ENCODE peak calls at places on chromosome 9, in eight cellular contexts. One of them, this sample, is unnamed.
A peak's percentile ranks its signal among the peaks of the same experiment; 100 is the strongest.

GRCh38 chr9:27394154-27394825 is 97.3 kb upstream of the EQTN start:
- DNase-seq in A673: no peak
- DNase-seq in spleen: no peak
- DNase-seq in uterus: no peak
- DNase-seq in colonic mucosa: no peak
- DNase-seq in prostate gland: peak; percentile 24
- DNase-seq in left ventricle myocardium inferior: no peak
- DNase-seq in mammary epithelial cell: no peak
- DNase-seq in this sample: no peak

GRCh38 chr9:34079181-34079580 is 30.5 kb upstream of the UBAP2 start:
- DNase-seq in uterus: no peak
- DNase-seq in A673: no peak
- DNase-seq in prostate gland: no peak
- DNase-seq in colonic mucosa: no peak
- DNase-seq in left ventricle myocardium inferior: no peak
- DNase-seq in spleen: no peak
- DNase-seq in mammary epithelial cell: peak; percentile 82
- DNase-seq in this sample: no peak

GRCh38 chr9:105198023-105198422 is 46.4 kb upstream of the SLC44A1 start:
- DNase-seq in mammary epithelial cell: no peak
- DNase-seq in spleen: no peak
- DNase-seq in left ventricle myocardium inferior: no peak
- DNase-seq in A673: no peak
- DNase-seq in colonic mucosa: no peak
- DNase-seq in prostate gland: no peak
- DNase-seq in uterus: no peak
- DNase-seq in this sample: no peak

GRCh38 chr9:99073985-99074901 is 30.7 kb upstream of the TGFBR1 start:
- DNase-seq in prostate gland: no peak
- DNase-seq in spleen: no peak
- DNase-seq in left ventricle myocardium inferior: no peak
- DNase-seq in A673: no peak
- DNase-seq in mammary epithelial cell: no peak
- DNase-seq in colonic mucosa: no peak
- DNase-seq in uterus: no peak
- DNase-seq in this sample: no peak

GRCh38 chr9:130660326-130660682 is 4.1 kb upstream of the PRDM12 start:
- DNase-seq in prostate gland: no peak
- DNase-seq in colonic mucosa: no peak
- DNase-seq in mammary epithelial cell: no peak
- DNase-seq in spleen: no peak
- DNase-seq in uterus: no peak
- DNase-seq in left ventricle myocardium inferior: no peak
- DNase-seq in A673: no peak
- DNase-seq in this sample: no peak

GRCh38 chr9:69633716-69634115 is 38.5 kb downstream of the APBA1 start:
- DNase-seq in mammary epithelial cell: no peak
- DNase-seq in left ventricle myocardium inferior: no peak
- DNase-seq in spleen: no peak
- DNase-seq in colonic mucosa: no peak
- DNase-seq in prostate gland: no peak
- DNase-seq in uterus: no peak
- DNase-seq in A673: no peak
- DNase-seq in this sample: no peak

GRCh38 chr9:14585730-14586473 is 107.3 kb downstream of the ZDHHC21 start:
- DNase-seq in left ventricle myocardium inferior: no peak
- DNase-seq in prostate gland: no peak
- DNase-seq in spleen: no peak
- DNase-seq in mammary epithelial cell: no peak
- DNase-seq in colonic mucosa: no peak
- DNase-seq in A673: no peak
- DNase-seq in uterus: no peak
- DNase-seq in this sample: no peak

GRCh38 chr9:487429-487828 is 272.8 kb downstream of the DOCK8 start:
- DNase-seq in uterus: no peak
- DNase-seq in mammary epithelial cell: no peak
- DNase-seq in left ventricle myocardium inferior: no peak
- DNase-seq in prostate gland: no peak
- DNase-seq in spleen: no peak
- DNase-seq in A673: no peak
- DNase-seq in colonic mucosa: no peak
- DNase-seq in this sample: no peak

GRCh38 chr9:8660383-8660782 is 860.8 kb upstream of the DMAC1 start:
- DNase-seq in colonic mucosa: peak; percentile 46
- DNase-seq in left ventricle myocardium inferior: peak; percentile 62
- DNase-seq in uterus: peak; percentile 18
- DNase-seq in A673: no peak
- DNase-seq in spleen: no peak
- DNase-seq in prostate gland: peak; percentile 45
- DNase-seq in mammary epithelial cell: no peak
- DNase-seq in this sample: no peak

GRCh38 chr9:22055090-22055489 is 46.0 kb upstream of the CDKN2B start:
- DNase-seq in left ventricle myocardium inferior: no peak
- DNase-seq in colonic mucosa: no peak
- DNase-seq in spleen: no peak
- DNase-seq in mammary epithelial cell: no peak
- DNase-seq in prostate gland: no peak
- DNase-seq in A673: no peak
- DNase-seq in uterus: no peak
- DNase-seq in this sample: no peak

DNA sequence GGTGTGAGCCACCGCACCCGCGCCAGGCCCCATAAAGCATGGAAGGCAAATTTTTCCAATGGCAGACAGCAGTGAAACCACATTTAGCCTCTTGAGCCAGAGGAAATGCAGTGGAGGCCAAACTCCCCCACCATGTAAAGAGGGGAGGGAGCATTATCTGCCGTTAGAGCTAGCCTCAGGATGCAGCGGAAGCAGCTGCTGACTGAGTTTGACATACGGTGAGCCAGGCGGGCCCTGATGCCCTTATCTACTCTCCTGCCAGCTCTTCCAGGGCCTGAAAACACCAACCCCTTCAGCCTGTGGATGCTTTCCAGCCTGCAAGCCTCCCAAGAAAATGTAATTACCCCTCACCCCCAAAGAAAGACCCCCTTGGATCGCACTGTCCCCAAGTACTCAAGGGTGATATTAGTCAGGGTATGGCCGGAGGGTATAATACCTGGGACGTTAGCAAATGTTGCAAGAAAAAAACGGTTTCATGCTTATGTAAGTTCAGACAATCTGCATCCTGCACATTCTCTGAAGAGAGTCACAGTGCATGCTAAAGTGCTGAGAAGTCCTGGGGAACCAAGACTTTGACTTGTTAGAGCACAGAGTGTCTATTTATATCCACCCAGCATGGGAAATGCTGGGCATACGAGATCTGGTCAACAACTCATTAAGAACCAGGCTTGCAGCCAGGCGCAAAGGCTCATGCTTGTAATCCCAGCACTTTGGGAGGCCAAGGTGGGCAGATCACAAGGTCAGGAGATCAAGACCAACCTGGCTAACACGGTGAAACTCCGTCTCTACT is 11.3 kb upstream of the GGTA1 start:
- DNase-seq in spleen: peak; percentile 85
- DNase-seq in left ventricle myocardium inferior: peak; percentile 44
- DNase-seq in mammary epithelial cell: no peak
- DNase-seq in prostate gland: no peak
- DNase-seq in uterus: no peak
- DNase-seq in A673: no peak
- DNase-seq in colonic mucosa: no peak
- DNase-seq in this sample: no peak
- H3K27ac ChIP-seq in spleen: peak overlapping the region; percentile 59
- H3K27ac ChIP-seq in left ventricle myocardium inferior: peak overlapping the region; percentile 82
- H3K27ac ChIP-seq in mammary epithelial cell: no peak overlapping the region
- H3K27ac ChIP-seq in prostate gland: no peak overlapping the region
- H3K27ac ChIP-seq in uterus: no peak overlapping the region
- H3K27ac ChIP-seq in A673: no peak overlapping the region
- H3K27ac ChIP-seq in colonic mucosa: no peak overlapping the region
- H3K27ac ChIP-seq in this sample: no peak overlapping the region

GRCh38 chr9:92324451-92324850 is 699 bp downstream of the NOL8 start:
- DNase-seq in spleen: no peak
- DNase-seq in left ventricle myocardium inferior: no peak
- DNase-seq in uterus: no peak
- DNase-seq in colonic mucosa: no peak
- DNase-seq in A673: no peak
- DNase-seq in prostate gland: no peak
- DNase-seq in mammary epithelial cell: no peak
- DNase-seq in this sample: no peak
- H3K27ac ChIP-seq in spleen: peak overlapping the region; percentile 96
- H3K27ac ChIP-seq in left ventricle myocardium inferior: peak overlapping the region; percentile 97
- H3K27ac ChIP-seq in uterus: peak overlapping the region; percentile 98
- H3K27ac ChIP-seq in colonic mucosa: peak overlapping the region; percentile 88
- H3K27ac ChIP-seq in A673: peak overlapping the region; percentile 99
- H3K27ac ChIP-seq in prostate gland: peak overlapping the region; percentile 94
- H3K27ac ChIP-seq in mammary epithelial cell: peak overlapping the region; percentile 98
- H3K27ac ChIP-seq in this sample: peak overlapping the region; percentile 82

DNA sequence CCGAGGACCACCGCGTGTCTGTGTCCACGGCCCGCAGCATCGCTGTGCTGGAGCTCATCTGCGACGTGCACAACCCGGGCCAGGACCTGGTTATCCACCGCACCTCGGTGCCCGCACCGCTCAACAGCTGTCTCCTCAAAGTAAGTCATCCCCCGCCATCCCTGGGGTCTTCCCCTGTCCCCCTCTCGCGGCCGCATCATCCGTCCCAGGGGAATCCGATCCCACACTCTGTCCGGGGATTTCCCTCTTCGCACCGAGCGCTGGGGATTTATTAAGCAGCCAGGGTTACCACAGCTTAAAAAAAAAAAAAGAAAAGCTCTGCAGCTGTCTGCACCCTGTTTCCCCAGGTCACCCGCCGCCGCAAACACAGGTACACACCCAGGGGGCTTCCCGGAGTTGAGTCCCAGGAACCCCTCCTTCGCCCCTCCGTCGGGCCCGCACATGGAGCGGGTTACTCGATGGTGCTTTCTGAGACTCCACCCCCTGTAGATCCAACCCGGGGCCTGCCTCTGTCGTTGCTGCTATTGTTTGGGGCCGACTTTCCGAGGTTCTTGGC is 630 bp downstream of the GTF3C4 start:
- DNase-seq in spleen: peak; percentile 78
- DNase-seq in mammary epithelial cell: peak; percentile 37
- DNase-seq in prostate gland: no peak
- DNase-seq in colonic mucosa: peak; percentile 37
- DNase-seq in A673: peak; percentile 70
- DNase-seq in uterus: peak; percentile 22
- DNase-seq in left ventricle myocardium inferior: no peak
- DNase-seq in this sample: peak; percentile 43
- H3K27ac ChIP-seq in spleen: peak overlapping the region; percentile 96
- H3K27ac ChIP-seq in mammary epithelial cell: peak overlapping the region; percentile 82
- H3K27ac ChIP-seq in prostate gland: peak overlapping the region; percentile 95
- H3K27ac ChIP-seq in colonic mucosa: peak overlapping the region; percentile 94
- H3K27ac ChIP-seq in A673: peak overlapping the region; percentile 98
- H3K27ac ChIP-seq in uterus: peak overlapping the region; percentile 93
- H3K27ac ChIP-seq in left ventricle myocardium inferior: peak overlapping the region; percentile 99
- H3K27ac ChIP-seq in this sample: peak overlapping the region; percentile 99

GRCh38 chr9:2623046-2623865 is 1.7 kb downstream of the VLDLR start:
- DNase-seq in mammary epithelial cell: peak; percentile 66
- DNase-seq in A673: peak; percentile 20
- DNase-seq in spleen: peak; percentile 76
- DNase-seq in colonic mucosa: peak; percentile 23
- DNase-seq in left ventricle myocardium inferior: peak; percentile 67
- DNase-seq in prostate gland: peak; percentile 19
- DNase-seq in uterus: peak; percentile 73
- DNase-seq in this sample: no peak
- H3K27ac ChIP-seq in mammary epithelial cell: peak overlapping the region; percentile 27
- H3K27ac ChIP-seq in A673: no peak overlapping the region
- H3K27ac ChIP-seq in spleen: peak overlapping the region; percentile 73
- H3K27ac ChIP-seq in colonic mucosa: no peak overlapping the region
- H3K27ac ChIP-seq in left ventricle myocardium inferior: peak overlapping the region; percentile 96
- H3K27ac ChIP-seq in prostate gland: peak overlapping the region; percentile 86
- H3K27ac ChIP-seq in uterus: peak overlapping the region; percentile 77
- H3K27ac ChIP-seq in this sample: no peak overlapping the region

GRCh38 chr9:111034573-111035539 is 3.4 kb downstream of the LPAR1 start:
- DNase-seq in uterus: no peak
- DNase-seq in prostate gland: no peak
- DNase-seq in spleen: no peak
- DNase-seq in A673: no peak
- DNase-seq in mammary epithelial cell: no peak
- DNase-seq in colonic mucosa: no peak
- DNase-seq in left ventricle myocardium inferior: no peak
- DNase-seq in this sample: no peak

GRCh38 chr9:111034146-111034545 is 4.1 kb downstream of the LPAR1 start:
- DNase-seq in colonic mucosa: no peak
- DNase-seq in uterus: no peak
- DNase-seq in prostate gland: no peak
- DNase-seq in left ventricle myocardium inferior: no peak
- DNase-seq in mammary epithelial cell: no peak
- DNase-seq in spleen: no peak
- DNase-seq in A673: no peak
- DNase-seq in this sample: no peak

GRCh38 chr9:111036946-111037743 is 1.1 kb downstream of the LPAR1 start:
- DNase-seq in spleen: no peak
- DNase-seq in prostate gland: no peak
- DNase-seq in colonic mucosa: no peak
- DNase-seq in uterus: peak; percentile 25
- DNase-seq in mammary epithelial cell: peak; percentile 32
- DNase-seq in left ventricle myocardium inferior: no peak
- DNase-seq in A673: peak; percentile 36
- DNase-seq in this sample: no peak

GRCh38 chr9:111037744-111038335 is 430 bp downstream of the LPAR1 start:
- DNase-seq in mammary epithelial cell: peak; percentile 48
- DNase-seq in spleen: peak; percentile 83
- DNase-seq in prostate gland: peak; percentile 34
- DNase-seq in colonic mucosa: peak; percentile 51
- DNase-seq in uterus: no peak
- DNase-seq in left ventricle myocardium inferior: peak; percentile 21
- DNase-seq in A673: peak; percentile 53
- DNase-seq in this sample: no peak

DNA sequence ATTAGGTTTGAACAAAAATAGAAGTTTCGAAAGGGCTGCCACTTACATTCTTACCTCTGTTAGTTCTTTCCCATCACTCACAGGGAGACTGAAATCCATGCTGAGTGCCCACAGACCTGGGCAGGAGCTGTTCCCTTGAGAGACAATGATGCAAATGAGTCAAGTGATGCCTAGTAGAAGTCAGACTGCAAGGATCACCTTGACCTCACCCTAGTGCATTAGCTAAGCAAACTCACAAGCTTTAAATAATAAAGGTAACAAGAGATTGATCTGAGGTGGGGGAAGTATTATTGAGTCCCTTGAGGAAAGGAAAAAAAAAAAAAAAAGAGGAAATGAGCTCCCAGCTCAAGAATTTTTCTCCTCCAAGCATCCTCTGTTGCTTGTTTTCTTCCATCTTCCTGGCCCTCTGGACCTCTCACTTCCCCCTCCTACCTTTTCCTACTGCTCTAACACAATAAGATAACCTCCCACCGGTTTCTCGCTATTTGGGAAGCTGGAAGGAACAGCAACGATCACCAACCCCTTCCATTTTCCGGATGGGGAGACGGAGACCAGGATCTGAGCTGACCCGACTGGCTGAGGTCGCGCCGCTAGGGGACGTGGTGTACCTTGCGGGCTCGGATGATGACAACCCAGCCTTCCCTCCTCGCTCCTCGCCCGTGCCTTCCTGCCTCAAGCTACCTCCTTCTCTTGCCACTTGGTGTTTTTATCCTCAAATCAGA is 2.0 kb downstream of the LPAR1 start:
- DNase-seq in A673: peak; percentile 75
- DNase-seq in uterus: peak; percentile 57
- DNase-seq in left ventricle myocardium inferior: peak; percentile 66
- DNase-seq in spleen: peak; percentile 80
- DNase-seq in prostate gland: peak; percentile 46
- DNase-seq in mammary epithelial cell: peak; percentile 48
- DNase-seq in colonic mucosa: peak; percentile 85
- DNase-seq in this sample: no peak
- H3K27ac ChIP-seq in A673: no peak overlapping the region
- H3K27ac ChIP-seq in uterus: peak overlapping the region; percentile 82
- H3K27ac ChIP-seq in left ventricle myocardium inferior: peak overlapping the region; percentile 82
- H3K27ac ChIP-seq in spleen: peak overlapping the region; percentile 84
- H3K27ac ChIP-seq in prostate gland: peak overlapping the region; percentile 89
- H3K27ac ChIP-seq in mammary epithelial cell: peak overlapping the region; percentile 41
- H3K27ac ChIP-seq in colonic mucosa: peak overlapping the region; percentile 85
- H3K27ac ChIP-seq in this sample: no peak overlapping the region